ENCODE peak calls at places on chromosomes 12 and 14, in four cellular contexts. R is fibroblast of mammary gland, B is heart left ventricle, T is NCI-H1105. K is an unnamed sample.

GRCh38 chr14:34766060-34766459 is 51.7 kb upstream of the CFL2 start:
- DNase-seq in R (no peak), B (no peak), T (no peak), K (no peak)

GRCh38 chr12:32455607-32456063 is 56.3 kb downstream of the FGD4 start:
- DNase-seq in R (peak; percentile 84), B (peak; percentile 28), T (peak; percentile 37), K (no peak)

GRCh38 chr12:5996459-5996858 is 51.4 kb upstream of the ANO2 start:
- DNase-seq in R (peak; percentile 6), B (no peak), T (no peak), K (no peak)

GRCh38 chr12:91551927-91552326 is 369.3 kb upstream of the DCN start:
- DNase-seq in R (no peak), B (peak; percentile 27), T (no peak), K (no peak)

GRCh38 chr14:55107766-55108554 is 21.1 kb upstream of the LGALS3 start:
- DNase-seq in R (peak; percentile 99), B (peak; percentile 90), T (no peak), K (no peak)

GRCh38 chr14:104341532-104342434 is 203.4 kb downstream of the KIF26A start:
- DNase-seq in R (peak; percentile 9), B (peak; percentile 42), T (no peak), K (no peak)

GRCh38 chr14:59688224-59689170 is 111.9 kb upstream of the CCDC175 start:
- DNase-seq in R (peak; percentile 61), B (no peak), T (peak; percentile 21), K (no peak)

GRCh38 chr14:94173471-94173884 is 644 bp upstream of the PPP4R4 start:
- DNase-seq in R (no peak), B (peak; percentile 18), T (no peak), K (no peak)

GRCh38 chr12:108616941-108617858 is 16.5 kb downstream of the SELPLG start:
- DNase-seq in R (peak; percentile 50), B (no peak), T (no peak), K (peak; percentile 80)

GRCh38 chr14:23095196-23096108 is at the start of gene C14orf119:
- DNase-seq in R (peak; percentile 99), B (peak; percentile 100), T (no peak), K (peak; percentile 88)

K was measured in GM12892.